ENCODE peak calls at places on chromosome 6, in four cellular contexts. M, W, T and V are unnamed samples.

GRCh38 chr6:130020892-130021483 is 2.6 kb downstream of the L3MBTL3 start:
- DNase-seq in M (peak), W (no peak), T (peak), V (peak)

GRCh38 chr6:53725791-53726575 is 60.4 kb upstream of the KLHL31 start:
- DNase-seq in M (peak), W (peak), T (peak), V (peak)

GRCh38 chr6:36676142-36677058 is 2.1 kb upstream of the CDKN1A start:
- DNase-seq in M (peak), W (no peak), T (no peak), V (no peak)

GRCh38 chr6:110285306-110286060 is 72.7 kb downstream of the METTL24 start:
- DNase-seq in M (peak), W (no peak), T (no peak), V (no peak)

GRCh38 chr6:35048031-35048613 is 93.0 kb downstream of the TCP11 start:
- DNase-seq in M (peak), W (no peak), T (no peak), V (no peak)

GRCh38 chr6:158999154-158999668 is 791 bp downstream of the RSPH3 start:
- DNase-seq in M (no peak), W (peak), T (no peak), V (no peak)

GRCh38 chr6:116229287-116229913 is 24.5 kb downstream of the TSPYL4 start:
- DNase-seq in M (peak), W (peak), T (no peak), V (no peak)

GRCh38 chr6:124463271-124463670 is 499.0 kb upstream of the RNF217 start:
- DNase-seq in M (no peak), W (no peak), T (no peak), V (no peak)

GRCh38 chr6:11535801-11536230 is 1.7 kb upstream of the TMEM170B start:
- DNase-seq in M (peak), W (peak), T (no peak), V (no peak)

GRCh38 chr6:80214436-80215022 is 108.1 kb downstream of the BCKDHB start:
- DNase-seq in M (peak), W (peak), T (no peak), V (no peak)

GRCh38 chr6:107699191-107700015 is 124.7 kb downstream of the SCML4 start:
- DNase-seq in M (peak), W (no peak), T (no peak), V (no peak)

GRCh38 chr6:163860194-163861081 is 445.9 kb downstream of the QKI start:
- DNase-seq in M (peak), W (no peak), T (no peak), V (no peak)

GRCh38 chr6:11538049-11538798 is 675 bp downstream of the TMEM170B start:
- DNase-seq in M (peak), W (no peak), T (peak), V (peak)

GRCh38 chr6:166980738-166981137 is 18.5 kb upstream of the CEP43 start:
- DNase-seq in M (no peak), W (no peak), T (no peak), V (no peak)